ENCODE peak calls at places on chromosomes 16 and 17, in seven cellular contexts. W is colonic mucosa, G is activated B cell treated with CpG ODN at 0.5 μM for 24 hours, V is WTC11, B is PC-9, K is AG08395, E is NCI-H1092 treated with DMSO at 0.1 percent for 48 hours. F is an unnamed sample.

GRCh38 chr17:17811381-17812210 is 25.2 kb downstream of the SREBF1 start:
- DNase-seq in W (no peak), G (no peak), V (peak), B (no peak), K (no peak), E (no peak), F (no peak)

GRCh38 chr17:8326591-8327583 is 12.8 kb upstream of the ODF4 start:
- DNase-seq in W (no peak), G (peak), V (peak), B (no peak), K (peak), E (peak), F (peak)

GRCh38 chr17:58531661-58532554 is 17.5 kb upstream of the MTMR4 start:
- DNase-seq in W (peak), G (peak), V (peak), B (peak), K (peak), E (peak), F (peak)

GRCh38 chr17:2780931-2781454 is 15.2 kb upstream of the RAP1GAP2 start:
- DNase-seq in W (no peak), G (no peak), V (no peak), B (no peak), K (no peak), E (no peak), F (no peak)

GRCh38 chr17:31309525-31309924 is 4.3 kb downstream of the EVI2B start:
- DNase-seq in W (no peak), G (no peak), V (no peak), B (no peak), K (no peak), E (no peak), F (no peak)

GRCh38 chr17:78002166-78002565 is 43.7 kb downstream of the TNRC6C start:
- DNase-seq in W (no peak), G (no peak), V (no peak), B (no peak), K (no peak), E (no peak), F (no peak)

GRCh38 chr17:76704799-76705198 is 6.0 kb downstream of the MXRA7 start:
- DNase-seq in W (no peak), G (no peak), V (no peak), B (no peak), K (no peak), E (no peak), F (no peak)

GRCh38 chr17:65594585-65594940 is 33.1 kb upstream of the AXIN2 start:
- DNase-seq in W (no peak), G (no peak), V (no peak), B (no peak), K (peak), E (no peak), F (no peak)

GRCh38 chr17:61314368-61315078 is 85.1 kb upstream of the TBX2 start:
- DNase-seq in W (no peak), G (no peak), V (no peak), B (no peak), K (peak), E (no peak), F (no peak)

GRCh38 chr17:72952220-72952619 is 140.3 kb downstream of the SLC39A11 start:
- DNase-seq in W (no peak), G (no peak), V (peak), B (no peak), K (no peak), E (no peak), F (no peak)

GRCh38 chr17:66689192-66689591 is 145.7 kb upstream of the CACNG5 start:
- DNase-seq in W (no peak), G (no peak), V (no peak), B (no peak), K (no peak), E (no peak), F (no peak)

GRCh38 chr17:14201087-14201486 is 35.6 kb downstream of the CDRT15 start:
- DNase-seq in W (no peak), G (no peak), V (no peak), B (no peak), K (no peak), E (no peak), F (no peak)

GRCh38 chr17:5110816-5111215 is 862 bp downstream of the ZNF232 start:
- DNase-seq in W (no peak), G (no peak), V (no peak), B (no peak), K (no peak), E (no peak), F (no peak)

GRCh38 chr17:58822148-58823050 is 66.7 kb downstream of the PPM1E start:
- DNase-seq in W (no peak), G (no peak), V (no peak), B (no peak), K (no peak), E (peak), F (no peak)

GRCh38 chr17:80789356-80789902 is 202.2 kb upstream of the CHMP6 start:
- DNase-seq in W (no peak), G (no peak), V (no peak), B (peak), K (peak), E (peak), F (peak)

GRCh38 chr16:51881731-51882130 is 665.2 kb downstream of the TOX3 start:
- DNase-seq in W (no peak), G (no peak), V (no peak), B (no peak), K (peak), E (no peak), F (no peak)

GRCh38 chr16:9077001-9077809 is 14.2 kb upstream of the HAPSTR1 start:
- DNase-seq in W (no peak), G (no peak), V (no peak), B (peak), K (peak), E (no peak), F (no peak)

GRCh38 chr17:65558683-65559311 is 2.7 kb downstream of the AXIN2 start:
- DNase-seq in W (peak), G (no peak), V (peak), B (no peak), K (no peak), E (peak), F (no peak)

GRCh38 chr17:46783031-46783593 is 35.4 kb downstream of the WNT3 start:
- DNase-seq in W (peak), G (no peak), V (no peak), B (no peak), K (no peak), E (no peak), F (peak)

GRCh38 chr17:2124391-2124790 is 69.5 kb downstream of the HIC1 start:
- DNase-seq in W (no peak), G (no peak), V (no peak), B (no peak), K (no peak), E (no peak), F (no peak)

F was measured in body of pancreas.